ENCODE peak calls at places on chromosome 4, in four cellular contexts. S is HepG2, J is GM12878, G is H1. L is an unnamed sample.
A peak's percentile ranks its signal among the peaks of the same experiment; 100 is the strongest.

GRCh38 chr4:4864940-4865704 is 5.7 kb downstream of the MSX1 start:
- DNase-seq in J (no peak), G (no peak), S (no peak), L (no peak)

GRCh38 chr4:127809173-127809800 is 27.2 kb downstream of the HSPA4L start:
- DNase-seq in S (peak; percentile 4), G (no peak), J (no peak), L (no peak)

GRCh38 chr4:56410247-56410646 is 23.0 kb upstream of the AASDH start:
- DNase-seq in J (no peak), S (peak; percentile 72), G (peak; percentile 36), L (peak; percentile 59)

GRCh38 chr4:128812360-128812958 is 3.0 kb downstream of the JADE1 start:
- DNase-seq in S (peak; percentile 76), G (no peak), J (no peak), L (peak; percentile 71)

GRCh38 chr4:40183615-40184411 is 13.0 kb upstream of the RHOH start:
- DNase-seq in G (no peak), S (no peak), J (no peak), L (no peak)

GRCh38 chr4:129545599-129546278 is 449.8 kb downstream of the C4orf33 start:
- DNase-seq in J (no peak), S (peak; percentile 3), G (no peak), L (no peak)

GRCh38 chr4:186714006-186714675 is 9.5 kb downstream of the FAT1 start:
- DNase-seq in J (no peak), S (no peak), G (no peak), L (no peak)

GRCh38 chr4:39024311-39024865 is 7.8 kb downstream of the TMEM156 start:
- DNase-seq in J (no peak), G (no peak), S (no peak), L (no peak)

GRCh38 chr4:129064717-129065116 is 28.6 kb downstream of the SCLT1 start:
- DNase-seq in J (no peak), S (no peak), G (no peak), L (no peak)

GRCh38 chr4:108160741-108161352 is 7.9 kb downstream of the LEF1 start:
- DNase-seq in G (no peak), S (no peak), J (no peak), L (no peak)

GRCh38 chr4:174156239-174156826 is 127.1 kb downstream of the FBXO8 start:
- DNase-seq in J (peak; percentile 4), S (peak; percentile 23), G (no peak), L (peak; percentile 15)

GRCh38 chr4:24881508-24882071 is 31.3 kb downstream of the CCDC149 start:
- DNase-seq in G (no peak), J (no peak), S (no peak), L (no peak)

GRCh38 chr4:111400736-111401135 is 744.5 kb upstream of the FAM241A start:
- DNase-seq in G (no peak), S (no peak), J (no peak), L (no peak)

GRCh38 chr4:108166038-108166437 is 2.7 kb downstream of the LEF1 start:
- DNase-seq in J (no peak), S (no peak), G (no peak), L (no peak)

GRCh38 chr4:81684357-81684756 is 212.7 kb upstream of the RASGEF1B start:
- DNase-seq in S (no peak), J (no peak), G (no peak), L (no peak)

GRCh38 chr4:30718889-30719252 is 1.3 kb upstream of the PCDH7 start:
- DNase-seq in J (no peak), S (no peak), G (no peak), L (no peak)

GRCh38 chr4:26206339-26206738 is 114.5 kb upstream of the RBPJ start:
- DNase-seq in J (no peak), G (no peak), S (no peak), L (no peak)

GRCh38 chr4:6364581-6364980 is 94.9 kb downstream of the WFS1 start:
- DNase-seq in J (no peak), S (no peak), G (no peak), L (no peak)

GRCh38 chr4:134024251-134024650 is 177.3 kb downstream of the PABPC4L start:
- DNase-seq in G (no peak), J (no peak), S (peak; percentile 43), L (no peak)

GRCh38 chr4:37889849-37890500 is 909 bp upstream of the TBC1D1 start:
- DNase-seq in G (no peak), J (no peak), S (no peak), L (no peak)

GRCh38 chr4:117968606-117969005 is 65.7 kb upstream of the NDST3 start:
- DNase-seq in G (no peak), J (no peak), S (no peak), L (no peak)

GRCh38 chr4:19945501-19945900 is 306.2 kb upstream of the SLIT2 start:
- DNase-seq in J (no peak), S (no peak), G (no peak), L (no peak)

GRCh38 chr4:76665139-76665538 is 230.1 kb downstream of the SHROOM3 start:
- DNase-seq in G (no peak), J (no peak), S (no peak), L (no peak)

GRCh38 chr4:142534994-142535393 is 311.1 kb downstream of the INPP4B start:
- DNase-seq in S (no peak), J (no peak), G (no peak), L (no peak)

GRCh38 chr4:123452585-123452984 is 56.0 kb downstream of the SPRY1 start:
- DNase-seq in G (no peak), J (no peak), S (peak; percentile 20), L (no peak)

GRCh38 chr4:189305500-189305899 is 635.2 kb upstream of the FRG1 start:
- DNase-seq in J (no peak), S (no peak), G (no peak), L (no peak)

DNA sequence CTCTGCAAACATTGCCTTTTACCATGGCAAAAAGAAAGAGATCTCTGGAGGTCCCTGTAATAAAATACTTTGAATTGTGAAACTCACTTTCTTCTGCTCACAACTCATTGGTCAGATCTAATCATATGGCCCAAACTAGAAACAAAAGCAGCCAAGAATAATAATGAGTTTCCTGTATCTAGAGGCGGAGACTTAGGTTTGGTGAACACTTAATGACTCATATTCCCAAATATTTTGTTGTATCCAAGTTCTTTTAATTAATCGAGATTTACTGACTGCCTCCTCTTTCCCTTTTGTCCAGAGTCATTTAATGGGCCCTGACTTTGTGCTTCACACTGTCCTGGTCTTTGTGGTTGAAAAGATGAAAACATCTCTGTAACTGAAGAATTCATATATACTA is 190.6 kb downstream of the CCSER1 start:
- DNase-seq in G (no peak), J (no peak), S (no peak), L (no peak)
- TF ChIP-seq SUZ12 in G (no peak), J (no peak), S (no peak), L (no peak)

DNA sequence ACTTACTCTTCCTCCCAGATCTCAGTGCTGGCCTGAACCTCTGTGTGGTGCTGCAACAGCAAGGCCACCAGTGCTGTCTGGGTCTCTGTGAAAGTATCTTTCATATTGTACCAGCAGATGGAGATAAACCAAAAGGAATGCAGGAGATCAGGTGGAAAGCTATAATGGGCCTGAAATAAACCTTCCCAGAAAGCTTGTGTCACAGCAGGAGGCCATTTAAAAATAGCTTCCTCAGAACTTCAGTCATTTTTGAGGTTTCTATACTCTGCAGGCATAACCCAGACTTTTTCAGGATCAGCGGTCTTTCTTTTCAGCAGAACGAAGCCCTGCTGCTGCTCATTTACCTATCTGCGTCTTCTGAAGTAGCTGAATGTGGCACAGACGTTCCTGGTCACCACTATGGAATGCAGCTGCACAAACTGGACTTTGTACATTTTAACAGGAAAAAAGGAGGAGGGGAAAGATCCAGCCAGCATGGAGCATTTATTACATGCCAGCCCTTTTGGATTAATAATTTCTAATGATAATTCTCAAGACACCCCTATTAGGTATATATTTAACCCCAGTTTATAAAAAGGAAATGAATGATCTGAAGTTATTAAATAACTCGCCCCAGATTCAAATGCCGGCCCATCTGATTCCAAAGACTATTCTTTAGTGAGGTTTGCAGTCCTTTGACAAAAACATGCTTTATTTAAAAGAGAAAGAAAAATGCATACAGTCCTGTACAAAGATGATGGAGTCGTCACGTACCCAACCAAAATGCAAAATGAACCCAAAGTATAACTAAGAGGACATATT is 119.7 kb downstream of the NFKB1 start:
- DNase-seq in G (no peak), S (peak; percentile 92), J (no peak), L (no peak)
- H3K9ac ChIP-seq in G (no peak overlapping the region), S (peak overlapping the region; percentile 63), J (no peak overlapping the region), L (no peak overlapping the region)

GRCh38 chr4:88010921-88011320 is 3.5 kb downstream of the PKD2 start:
- DNase-seq in G (no peak), S (no peak), J (no peak), L (no peak)

GRCh38 chr4:88008133-88008621 is 742 bp downstream of the PKD2 start:
- DNase-seq in S (peak; percentile 26), J (no peak), G (no peak), L (no peak)

GRCh38 chr4:88007304-88008132 is at the start of gene PKD2:
- DNase-seq in S (no peak), J (no peak), G (no peak), L (no peak)

GRCh38 chr4:88008624-88009235 is 1.3 kb downstream of the PKD2 start:
- DNase-seq in G (no peak), J (no peak), S (no peak), L (no peak)

GRCh38 chr4:88009871-88010270 is 2.4 kb downstream of the PKD2 start:
- DNase-seq in J (no peak), G (no peak), S (no peak), L (no peak)
- TF ChIP-seq SUZ12 in J (no peak), G (no peak), S (no peak), L (no peak)

DNA sequence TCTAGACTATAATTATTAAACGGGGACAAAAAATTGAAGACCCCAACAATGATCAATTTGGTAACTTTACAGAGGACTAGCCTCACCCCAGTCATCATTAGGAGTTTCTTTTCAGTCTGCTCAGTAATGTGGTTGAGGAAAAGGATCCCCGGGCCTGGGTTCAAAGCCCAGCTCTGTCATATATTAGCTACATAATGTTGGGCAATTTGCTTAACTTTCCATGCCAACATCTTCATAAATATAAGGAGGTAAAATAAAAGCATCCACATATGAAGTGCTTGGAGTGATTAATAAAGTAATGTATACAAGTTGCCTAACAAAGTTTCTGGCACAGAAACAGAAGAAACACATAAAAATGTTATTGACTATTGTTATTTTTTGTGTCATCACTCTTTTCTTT is 53.4 kb upstream of the ANTXR2 start:
- DNase-seq in G (no peak), J (no peak), S (no peak), L (no peak)
- H3K9ac ChIP-seq in G (no peak overlapping the region), J (no peak overlapping the region), S (no peak overlapping the region), L (no peak overlapping the region)

DNA sequence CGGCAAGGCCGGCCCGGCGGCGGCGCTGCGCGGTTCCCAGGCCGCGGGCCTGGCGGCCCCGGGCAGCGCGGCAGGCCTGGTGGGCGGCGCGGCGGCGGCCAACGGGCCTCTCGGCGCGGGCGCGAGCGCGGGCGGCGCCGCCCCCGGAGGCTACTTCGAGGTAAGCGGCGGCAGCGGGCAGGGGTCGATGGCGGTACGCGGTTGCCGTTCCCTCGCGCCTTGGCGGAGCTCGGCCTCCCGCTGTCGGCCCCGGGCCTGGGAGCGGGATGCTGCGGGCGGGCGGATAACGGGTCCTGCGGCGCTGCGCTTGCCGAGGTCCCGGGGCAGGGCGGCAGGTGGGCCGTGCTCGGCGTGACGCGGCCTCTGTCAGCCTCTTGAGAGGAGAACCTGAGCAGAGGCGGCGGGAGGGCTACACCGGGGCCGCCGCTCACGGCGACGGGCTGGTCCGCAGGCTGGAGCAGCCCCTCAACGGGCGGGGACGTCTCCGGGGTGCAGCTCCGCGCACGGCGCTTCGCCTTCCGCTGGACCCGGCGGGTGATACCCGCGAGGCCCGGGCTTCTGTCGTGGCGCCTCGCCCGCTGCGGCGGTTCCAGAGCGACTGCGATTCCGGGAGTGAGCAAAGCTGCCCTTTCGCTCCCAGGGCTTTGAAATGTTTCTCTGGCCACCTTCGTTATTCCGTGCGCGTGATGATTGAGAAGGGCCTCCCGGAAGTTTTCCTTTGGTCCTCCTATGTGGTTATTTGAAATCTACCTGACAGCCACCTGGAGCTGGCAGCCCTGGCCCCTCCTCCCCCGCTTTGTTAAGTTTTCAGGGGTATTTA is 774 bp downstream of the FAM193A start:
- DNase-seq in G (no peak), J (no peak), S (peak; percentile 44), L (no peak)
- TF ChIP-seq SUZ12 in G (no peak), J (no peak), S (no peak), L (no peak)

GRCh38 chr4:88158360-88159136 is at the start of gene ABCG2:
- DNase-seq in G (peak; percentile 73), J (no peak), S (peak; percentile 16), L (peak; percentile 69)
- H3K9ac ChIP-seq in G (peak within 1 kb of the TSS; percentile 64), J (no peak within 1 kb of the TSS), S (peak within 1 kb of the TSS; percentile 50), L (peak within 1 kb of the TSS; percentile 85)

L was measured in NT2/D1.